ENCODE peak calls at places on chromosome 7, in five cellular contexts. V, B, I, T and D are unnamed samples.

GRCh38 chr7:40780431-40780830 is 645.6 kb downstream of the SUGCT start:
- DNase-seq in B (no peak), T (no peak), I (no peak), V (no peak), D (no peak)

GRCh38 chr7:1402791-1403755 is 56.2 kb downstream of the MICALL2 start:
- DNase-seq in B (no peak), V (no peak), T (no peak), I (no peak), D (no peak)

GRCh38 chr7:94367940-94368339 is 26.8 kb upstream of the COL1A2 start:
- DNase-seq in V (no peak), I (no peak), B (no peak), T (peak; percentile 65), D (no peak)

GRCh38 chr7:129376076-129376777 is 58.0 kb upstream of the STRIP2 start:
- DNase-seq in V (peak; percentile 38), B (no peak), T (peak; percentile 43), I (no peak), D (peak; percentile 28)

GRCh38 chr7:139245401-139245800 is 14.4 kb downstream of the UBN2 start:
- DNase-seq in V (no peak), I (no peak), B (no peak), T (no peak), D (no peak)

GRCh38 chr7:78388982-78389381 is 590.4 kb downstream of the PHTF2 start:
- DNase-seq in I (no peak), V (no peak), B (no peak), T (no peak), D (no peak)

GRCh38 chr7:105454058-105454739 is 65.5 kb upstream of the SRPK2 start:
- DNase-seq in B (no peak), V (no peak), T (peak; percentile 86), I (no peak), D (no peak)

GRCh38 chr7:145986248-145986874 is 130.2 kb upstream of the CNTNAP2 start:
- DNase-seq in V (peak; percentile 69), I (no peak), T (no peak), B (no peak), D (no peak)

GRCh38 chr7:80879849-80880248 is 39.0 kb downstream of the SEMA3C start:
- DNase-seq in T (peak; percentile 84), B (no peak), V (no peak), I (no peak), D (peak; percentile 27)

GRCh38 chr7:81780914-81781693 is 11.3 kb upstream of the HGF start:
- DNase-seq in I (no peak), B (no peak), V (peak; percentile 54), T (no peak), D (no peak)

GRCh38 chr7:39356531-39356930 is 209.7 kb upstream of the YAE1 start:
- DNase-seq in T (no peak), B (no peak), V (no peak), I (no peak), D (no peak)

GRCh38 chr7:140349172-140349771 is 49.1 kb downstream of the SLC37A3 start:
- DNase-seq in T (peak; percentile 20), V (peak; percentile 53), I (no peak), B (no peak), D (no peak)

GRCh38 chr7:17185690-17186070 is 112.8 kb upstream of the AHR start:
- DNase-seq in I (no peak), V (no peak), B (no peak), T (peak; percentile 74), D (peak; percentile 19)

GRCh38 chr7:45703373-45703821 is 129.2 kb downstream of the ADCY1 start:
- DNase-seq in B (no peak), T (no peak), I (no peak), V (no peak), D (no peak)

GRCh38 chr7:99791021-99791420 is 7.0 kb upstream of the CYP3A4 start:
- DNase-seq in V (no peak), I (no peak), T (peak; percentile 17), B (no peak), D (no peak)

GRCh38 chr7:159102681-159103381 is 41.8 kb downstream of the VIPR2 start:
- DNase-seq in V (no peak), I (no peak), B (no peak), T (no peak), D (no peak)

GRCh38 chr7:106657085-106657991 is 3.6 kb downstream of the CCDC71L start:
- DNase-seq in I (no peak), T (peak; percentile 54), V (no peak), B (no peak), D (peak; percentile 36)

GRCh38 chr7:41437257-41438196 is 265.4 kb downstream of the INHBA start:
- DNase-seq in T (no peak), V (no peak), I (no peak), B (no peak), D (no peak)

GRCh38 chr7:108030536-108030935 is 27.6 kb upstream of the LAMB1 start:
- DNase-seq in V (no peak), T (peak; percentile 62), B (no peak), I (no peak), D (no peak)

GRCh38 chr7:117323877-117324699 is 1.2 kb upstream of the WNT2 start:
- DNase-seq in T (peak; percentile 70), I (peak; percentile 35), V (peak; percentile 48), B (peak; percentile 72), D (no peak)

GRCh38 chr7:45123913-45124312 is 12.4 kb upstream of the TBRG4 start:
- DNase-seq in T (no peak), V (peak; percentile 27), I (no peak), B (peak; percentile 56), D (no peak)

GRCh38 chr7:65216469-65216868 is 157.2 kb upstream of the ZNF92 start:
- DNase-seq in T (peak; percentile 16), V (peak; percentile 74), B (peak; percentile 77), I (peak; percentile 40), D (peak; percentile 77)

GRCh38 chr7:28389504-28390385 is 22.6 kb upstream of the CREB5 start:
- DNase-seq in V (peak; percentile 76), B (no peak), T (peak; percentile 79), I (peak; percentile 65), D (no peak)

GRCh38 chr7:87316846-87317545 is 28.5 kb upstream of the CROT start:
- DNase-seq in B (no peak), T (peak; percentile 99), V (no peak), I (no peak), D (peak; percentile 31)

GRCh38 chr7:131630427-131630826 is 74.0 kb upstream of the PODXL start:
- DNase-seq in V (no peak), B (no peak), T (no peak), I (no peak), D (no peak)

GRCh38 chr7:47461161-47461560 is 120.8 kb downstream of the TNS3 start:
- DNase-seq in T (peak; percentile 80), V (no peak), B (no peak), I (no peak), D (no peak)

GRCh38 chr7:92644406-92645113 is 54.4 kb upstream of the FAM133B start:
- DNase-seq in V (no peak), B (no peak), T (peak; percentile 37), I (no peak), D (no peak)

GRCh38 chr7:142496545-142496991 is 238.7 kb upstream of the PRSS58 start:
- DNase-seq in B (no peak), T (peak; percentile 54), I (no peak), V (no peak), D (peak; percentile 98)

GRCh38 chr7:91193141-91193540 is 71.1 kb upstream of the FZD1 start:
- DNase-seq in V (no peak), B (no peak), I (no peak), T (peak; percentile 54), D (no peak)

GRCh38 chr7:157013602-157014549 is 3.4 kb upstream of the MNX1 start:
- DNase-seq in I (no peak), T (no peak), B (peak; percentile 58), V (peak; percentile 79), D (no peak)

DNA sequence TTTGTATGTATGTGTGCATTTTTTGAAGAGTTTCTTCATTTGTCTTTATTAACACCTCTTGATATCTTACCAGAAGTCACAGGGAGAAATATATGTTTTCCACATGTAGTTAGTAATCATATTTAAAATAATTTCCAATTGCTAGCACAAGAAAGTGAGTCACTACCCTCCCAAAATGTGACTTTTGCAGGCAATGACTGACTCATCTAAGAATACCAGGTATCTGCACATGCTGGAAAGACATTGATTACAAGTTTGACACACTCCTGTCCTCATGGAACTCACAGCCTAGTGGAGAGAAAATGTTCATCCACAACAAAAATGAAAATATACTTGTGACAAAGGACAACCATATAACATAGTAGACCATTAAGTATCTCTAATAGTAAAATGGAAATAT is 82.9 kb downstream of the SEMA3D start:
- DNase-seq in T (peak; percentile 22), V (no peak), I (no peak), B (no peak), D (no peak)
- H2BK5ac ChIP-seq in T (no peak overlapping the region), V (no peak overlapping the region), I (no peak overlapping the region), B (no peak overlapping the region), D (no peak overlapping the region)

GRCh38 chr7:25028370-25028971 is 48.5 kb upstream of the OSBPL3 start:
- DNase-seq in B (no peak), T (peak; percentile 96), I (no peak), V (peak; percentile 65), D (peak; percentile 68)
- H3K9ac ChIP-seq in B (no peak overlapping the region), T (peak overlapping the region; percentile 8), I (no peak overlapping the region), V (no peak overlapping the region), D (no peak overlapping the region)

DNA sequence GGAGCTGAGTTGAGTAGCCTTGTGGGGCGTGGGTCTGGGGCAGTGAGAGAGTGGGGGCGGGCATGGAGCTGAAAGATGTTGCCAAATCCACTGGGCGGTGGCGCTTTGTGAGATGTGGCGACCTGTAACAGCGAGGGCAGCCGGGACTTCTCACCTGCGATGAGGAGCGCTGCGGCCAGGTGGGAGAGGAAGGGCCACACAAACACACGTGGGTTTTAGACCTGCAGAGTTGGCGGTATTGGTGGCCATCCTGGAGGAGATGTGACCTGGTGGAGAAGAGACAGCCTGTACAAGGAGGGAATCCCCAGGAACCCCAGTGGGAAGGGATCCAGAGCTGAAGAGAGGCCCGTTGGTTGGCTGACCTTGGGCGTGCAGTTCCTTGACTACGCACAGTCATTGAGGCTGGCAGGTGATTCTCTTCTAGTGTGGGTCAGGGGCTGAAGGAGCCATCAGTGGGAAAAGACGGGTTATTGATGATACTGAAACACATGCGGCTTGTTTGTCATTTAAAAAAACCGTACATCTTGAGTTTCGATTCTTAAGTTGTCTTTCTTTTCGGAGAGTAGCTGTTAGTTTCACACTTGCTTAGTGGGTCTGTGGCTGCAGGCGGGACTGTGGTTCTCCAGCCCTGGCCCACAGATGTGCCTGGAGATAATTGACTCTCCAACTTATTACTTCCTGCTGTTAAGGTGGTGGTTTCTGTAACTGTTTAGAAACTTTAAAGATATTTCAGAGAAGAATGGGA is 2.4 kb downstream of the CHST12 start:
- DNase-seq in V (no peak), I (no peak), B (no peak), T (no peak), D (no peak)
- H3K4me1 ChIP-seq in V (no peaks in the 10 kb centered on the region), I (peaks cover 12% of the 10 kb centered on the region), B (peaks cover 3% of the 10 kb centered on the region), T (peaks cover 5% of the 10 kb centered on the region), D (peaks cover 10% of the 10 kb centered on the region)

DNA sequence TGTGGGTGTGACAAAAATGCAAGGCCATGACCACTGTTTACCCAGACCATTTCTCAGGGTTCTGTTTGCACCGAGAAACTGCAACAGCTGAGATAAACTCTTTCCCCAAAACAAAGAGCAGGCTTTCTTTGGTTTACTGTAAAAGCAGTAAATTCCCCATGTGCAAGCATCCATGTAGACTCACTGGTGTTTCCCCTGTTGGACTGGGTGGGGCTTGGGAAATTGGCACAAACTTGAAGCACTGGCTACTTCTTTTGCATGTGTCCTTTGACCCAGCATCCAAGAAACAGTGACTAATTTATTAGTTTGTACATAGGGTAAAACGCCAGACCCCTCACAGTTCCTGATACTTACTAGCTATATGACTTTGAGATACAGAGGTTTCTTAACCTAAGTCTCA is 12.3 kb downstream of the IQUB start:
- DNase-seq in T (no peak), B (no peak), V (no peak), I (no peak), D (no peak)
- H2BK5ac ChIP-seq in T (no peak overlapping the region), B (no peak overlapping the region), V (no peak overlapping the region), I (no peak overlapping the region), D (no peak overlapping the region)